ENCODE peak calls at places on chromosomes 4 and X, in five cellular contexts. K is tibial nerve, U is upper lobe of right lung, N is sigmoid colon, I is hepatocyte. G is an unnamed sample.

GRCh38 chrX:136272325-136272724 is 21.1 kb upstream of the MAP7D3 start:
- DNase-seq in N (no peak), K (no peak), I (no peak), U (no peak), G (no peak)

GRCh38 chr4:111943796-111944203 is 201.5 kb upstream of the FAM241A start:
- DNase-seq in N (no peak), U (peak; percentile 61), K (no peak), I (peak; percentile 71), G (peak; percentile 60)

GRCh38 chr4:100422911-100423310 is 94.9 kb downstream of the EMCN start:
- DNase-seq in K (no peak), N (no peak), U (no peak), I (no peak), G (no peak)

GRCh38 chrX:31807165-31807564 is 735.3 kb upstream of the FTHL17 start:
- DNase-seq in K (no peak), U (no peak), N (no peak), I (no peak), G (no peak)

GRCh38 chrX:1261285-1261684 is 7.3 kb upstream of the CSF2RA start:
- DNase-seq in I (no peak), N (no peak), K (no peak), U (no peak), G (no peak)

GRCh38 chrX:20620301-20620700 is 353.6 kb upstream of the RPS6KA3 start:
- DNase-seq in U (no peak), I (no peak), K (no peak), N (no peak), G (no peak)

GRCh38 chr4:185721949-185722316 is 90.1 kb downstream of the SORBS2 start:
- DNase-seq in K (no peak), U (no peak), I (no peak), N (no peak), G (no peak)

GRCh38 chrX:267771-268261 is 13.4 kb upstream of the PLCXD1 start:
- DNase-seq in N (peak; percentile 54), K (peak; percentile 3), I (peak; percentile 42), U (peak; percentile 60), G (no peak)

GRCh38 chr4:141056473-141056872 is 76.8 kb downstream of the RNF150 start:
- DNase-seq in K (no peak), U (no peak), I (no peak), N (no peak), G (no peak)

GRCh38 chr4:126405369-126405982 is 1090.7 kb downstream of the FAT4 start:
- DNase-seq in U (no peak), K (no peak), I (no peak), N (no peak), G (no peak)

GRCh38 chr4:173835863-173836262 is 305.8 kb upstream of the HAND2 start:
- DNase-seq in U (no peak), N (peak; percentile 70), K (no peak), I (peak; percentile 51), G (no peak)

GRCh38 chr4:174120446-174121142 is 162.9 kb downstream of the FBXO8 start:
- DNase-seq in N (peak; percentile 74), U (no peak), I (peak; percentile 72), K (peak; percentile 41), G (no peak)

GRCh38 chr4:6425911-6426310 is 46.5 kb downstream of the PPP2R2C start:
- DNase-seq in N (no peak), K (no peak), I (no peak), U (no peak), G (no peak)

GRCh38 chr4:122787940-122788339 is 38.7 kb upstream of the FGF2 start:
- DNase-seq in U (no peak), N (no peak), K (no peak), I (no peak), G (no peak)

GRCh38 chr4:160257324-160257723 is 1154.4 kb downstream of the RAPGEF2 start:
- DNase-seq in U (no peak), I (no peak), K (no peak), N (no peak), G (no peak)

GRCh38 chrX:86171366-86171765 is 23.1 kb downstream of the DACH2 start:
- DNase-seq in N (no peak), I (peak; percentile 39), K (no peak), U (no peak), G (no peak)

GRCh38 chr4:75514949-75515612 is 808 bp downstream of the THAP6 start:
- DNase-seq in I (no peak), N (no peak), U (no peak), K (no peak), G (no peak)

GRCh38 chr4:88527787-88528186 is 4.2 kb upstream of the PYURF start:
- DNase-seq in I (no peak), U (no peak), N (no peak), K (no peak), G (no peak)

DNA sequence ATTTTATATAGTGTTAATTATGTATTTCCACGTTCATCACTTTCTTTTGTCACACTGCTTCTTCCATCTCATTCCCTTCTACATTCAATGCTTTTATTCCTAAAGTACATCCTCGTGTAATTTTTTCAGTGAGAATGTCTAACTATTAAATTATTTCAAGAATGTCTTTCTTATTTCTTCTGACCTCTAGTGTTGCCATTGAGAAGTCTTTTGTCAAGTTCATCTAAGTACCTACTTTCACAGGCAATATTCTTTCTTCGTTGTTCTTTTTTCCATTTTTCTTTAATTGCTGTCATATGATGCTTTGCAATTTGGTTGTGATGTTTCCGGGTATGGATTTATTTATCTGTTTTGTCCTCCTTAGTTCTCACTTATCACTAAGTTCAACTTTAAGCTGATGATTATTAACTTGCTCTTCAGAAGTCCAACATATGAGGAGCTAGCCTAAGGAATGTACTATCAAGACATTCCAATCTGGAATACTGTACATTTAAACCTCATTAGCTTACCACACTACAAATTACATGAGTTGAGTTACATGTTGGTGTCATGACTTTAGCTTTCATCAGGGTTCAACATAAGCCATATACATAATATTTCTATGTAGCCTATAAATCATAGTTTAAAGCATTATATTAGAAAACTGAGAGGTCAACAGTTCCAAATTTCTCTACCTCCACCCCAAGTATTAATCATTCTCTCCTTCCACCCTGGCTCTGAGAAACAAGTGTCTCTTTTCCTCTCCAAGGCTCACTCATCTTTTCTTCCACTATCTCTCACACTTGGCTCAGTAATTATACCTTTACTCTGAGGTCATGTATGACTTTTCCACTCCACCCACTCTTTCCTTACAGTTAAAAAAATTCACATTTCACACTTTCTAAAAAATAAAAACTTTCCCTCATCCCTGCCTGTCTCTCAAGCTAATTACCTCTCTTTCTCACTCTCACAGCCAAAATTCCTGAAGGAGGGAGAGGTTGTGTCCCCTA is 81.5 kb downstream of the COX18 start:
- DNase-seq in I (no peak), U (no peak), N (no peak), K (no peak), G (no peak)
- TF ChIP-seq CTCF in I (no peak), U (no peak), N (no peak), K (no peak), G (no peak)

DNA sequence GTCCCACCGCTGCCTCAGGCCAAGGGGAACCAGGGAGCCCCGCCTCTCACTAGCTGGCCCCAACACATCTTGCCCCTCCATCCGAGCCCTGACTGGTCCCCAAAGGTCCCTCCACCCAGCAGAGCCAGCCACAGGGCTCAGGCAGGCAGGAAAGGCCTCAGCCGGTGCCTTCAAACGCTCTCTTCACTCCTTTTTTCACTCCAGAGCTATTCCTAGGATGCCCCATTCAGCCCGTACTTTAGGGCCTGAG is 1.5 kb upstream of the ARHGAP4 start:
- DNase-seq in K (no peak), N (no peak), U (no peak), I (no peak), G (peak; percentile 50)
- H3K27ac ChIP-seq in K (peak overlapping the region; percentile 75), N (peak overlapping the region; percentile 96), U (peak overlapping the region; percentile 92), I (peak overlapping the region; percentile 95), G (peak overlapping the region; percentile 79)

GRCh38 chrX:131729295-131729694 is 185.4 kb downstream of the OR13H1 start:
- DNase-seq in U (no peak), K (no peak), I (no peak), N (peak; percentile 94), G (peak; percentile 88)
- H3K9me3 ChIP-seq in U (no peaks in the 10 kb centered on the region), K (no peaks in the 10 kb centered on the region), I (no peaks in the 10 kb centered on the region), N (no peaks in the 10 kb centered on the region), G (no peaks in the 10 kb centered on the region)

DNA sequence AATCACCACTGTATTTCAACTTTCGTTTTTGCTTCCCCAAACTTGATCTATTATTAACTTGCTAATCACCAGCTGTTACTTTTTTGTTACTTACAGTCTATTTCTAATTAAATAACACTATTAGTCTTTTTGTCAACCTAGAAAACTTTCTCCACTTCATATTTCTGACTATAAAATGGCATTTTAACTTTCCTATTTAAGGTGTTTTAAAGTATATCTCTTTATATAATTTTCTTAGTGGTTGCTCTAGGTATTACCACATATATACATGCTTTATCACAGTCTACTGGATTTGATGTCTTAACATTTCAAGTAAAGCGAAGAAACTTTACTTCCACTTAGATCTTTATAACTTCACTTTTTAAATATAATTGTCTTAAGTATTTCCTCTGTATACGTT is 421.2 kb downstream of the DCAF12L2 start:
- DNase-seq in U (no peak), N (no peak), I (no peak), K (no peak), G (no peak)
- TF ChIP-seq CTCF in U (no peak), N (no peak), I (no peak), K (no peak), G (peak; percentile 5)

GRCh38 chr4:158799856-158800255 is 31.0 kb downstream of the FNIP2 start:
- DNase-seq in K (no peak), U (no peak), I (no peak), N (no peak), G (no peak)
- H3K27ac ChIP-seq in K (no peak overlapping the region), U (peak overlapping the region; percentile 17), I (peak overlapping the region; percentile 12), N (no peak overlapping the region), G (peak overlapping the region; percentile 70)

DNA sequence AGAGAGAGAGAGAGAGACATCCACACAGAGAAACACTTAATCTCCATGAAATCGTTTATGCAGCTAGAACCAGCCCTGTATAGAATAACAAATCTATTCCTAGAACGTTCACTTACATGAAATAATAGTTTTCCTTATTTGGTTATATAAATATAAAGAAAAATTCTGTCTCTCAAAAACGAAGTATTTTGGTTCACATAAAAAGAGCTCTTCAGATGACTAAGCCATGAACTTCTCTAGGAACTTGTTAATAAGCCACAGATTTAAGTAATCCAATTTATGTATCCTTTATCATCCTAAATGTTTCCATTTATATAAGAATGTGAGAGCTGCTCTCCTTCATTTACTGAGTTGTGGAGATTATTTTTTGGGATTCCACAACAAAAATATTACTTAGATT is 1315.0 kb upstream of the PCDH7 start:
- DNase-seq in K (no peak), I (no peak), N (no peak), U (no peak), G (no peak)
- H3K9me3 ChIP-seq in K (no peaks in the 10 kb centered on the region), I (no peaks in the 10 kb centered on the region), N (no peaks in the 10 kb centered on the region), U (no peaks in the 10 kb centered on the region), G (no peaks in the 10 kb centered on the region)

DNA sequence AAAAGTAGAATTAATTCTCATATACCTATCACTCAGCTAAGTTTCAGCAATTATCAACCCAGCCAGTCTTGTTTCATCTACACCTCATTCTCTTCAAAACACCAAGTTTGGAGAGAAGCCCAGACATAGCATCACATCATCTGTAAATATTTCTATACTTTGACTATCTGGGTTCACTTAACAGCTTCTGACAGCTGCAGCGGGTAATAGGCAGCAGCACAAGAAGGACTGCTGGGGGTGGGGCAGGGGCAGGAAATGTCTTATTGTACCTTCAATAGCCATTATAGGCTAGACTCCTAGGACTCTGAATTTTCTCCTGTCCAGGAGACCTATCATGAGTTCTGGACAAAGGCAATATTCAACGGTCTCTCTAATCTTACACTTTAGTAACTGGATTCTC is 54.1 kb downstream of the PHF8 start:
- DNase-seq in I (no peak), U (no peak), K (no peak), N (no peak), G (no peak)
- TF ChIP-seq CTCF in I (no peak), U (no peak), K (no peak), N (no peak), G (no peak)